ENCODE peak calls at places on chromosome 4, in five cellular contexts. L is HepG2, U is Caco-2, V is hepatocyte, X is sigmoid colon. S is an unnamed sample. For H3K36me3 and H3K4me1, the result is how much of the 10 kb centered on the place peaks cover.

GRCh38 chr4:158535130-158535614 is 13.5 kb downstream of the RXFP1 start:
- DNase-seq in X (no peak), V (peak), L (no peak), U (no peak), S (no peak)

GRCh38 chr4:154506253-154506652 is 14.7 kb upstream of the DCHS2 start:
- DNase-seq in U (no peak), L (peak), V (peak), X (no peak), S (no peak)

GRCh38 chr4:79334783-79335182 is 8.9 kb upstream of the NAA11 start:
- DNase-seq in U (no peak), X (no peak), L (no peak), V (no peak), S (no peak)

GRCh38 chr4:124863039-124863545 is 150.6 kb upstream of the ANKRD50 start:
- DNase-seq in U (no peak), L (no peak), X (no peak), V (peak), S (no peak)

GRCh38 chr4:85725727-85726170 is 250.8 kb downstream of the ARHGAP24 start:
- DNase-seq in U (no peak), L (no peak), V (peak), X (no peak), S (no peak)

GRCh38 chr4:25813705-25814104 is 49.1 kb downstream of the SEL1L3 start:
- DNase-seq in X (no peak), L (peak), U (peak), V (no peak), S (no peak)

GRCh38 chr4:80918004-80918403 is 112.5 kb upstream of the BMP3 start:
- DNase-seq in X (no peak), V (no peak), U (no peak), L (no peak), S (no peak)

GRCh38 chr4:21011106-21011505 is 310.8 kb downstream of the PACRGL start:
- DNase-seq in X (no peak), L (no peak), V (no peak), U (no peak), S (no peak)

GRCh38 chr4:7238300-7238960 is 46.1 kb downstream of the SORCS2 start:
- DNase-seq in X (no peak), V (no peak), U (no peak), L (no peak), S (no peak)

GRCh38 chr4:74364649-74365491 is at the start of gene EREG:
- DNase-seq in V (peak), X (peak), U (peak), L (no peak), S (peak)

GRCh38 chr4:128865132-128865531 is 55.6 kb downstream of the JADE1 start:
- DNase-seq in V (no peak), L (no peak), U (no peak), X (no peak), S (no peak)

GRCh38 chr4:184267673-184268573 is 50.2 kb upstream of the ENPP6 start:
- DNase-seq in V (peak), U (peak), L (peak), X (no peak), S (peak)

GRCh38 chr4:48766393-48766792 is 13.7 kb downstream of the FRYL start:
- DNase-seq in V (no peak), U (no peak), L (no peak), X (no peak), S (no peak)

GRCh38 chr4:110970642-110971041 is 347.8 kb upstream of the PITX2 start:
- DNase-seq in L (peak), X (no peak), V (peak), U (peak), S (no peak)

GRCh38 chr4:61401771-61402170 is 201.6 kb downstream of the ADGRL3 start:
- DNase-seq in U (no peak), L (no peak), V (no peak), X (no peak), S (no peak)

GRCh38 chr4:138562544-138562961 is 320.4 kb upstream of the SLC7A11 start:
- DNase-seq in L (no peak), X (no peak), U (no peak), V (no peak), S (no peak)

GRCh38 chr4:48483006-48483776 is at the start of gene SLC10A4:
- DNase-seq in L (no peak), X (no peak), V (peak), U (no peak), S (peak)

GRCh38 chr4:119626943-119627266 is 1.7 kb downstream of the PDE5A start:
- DNase-seq in U (peak), L (no peak), X (no peak), V (no peak), S (no peak)

GRCh38 chr4:73315091-73315490 is 56.5 kb upstream of the ANKRD17 start:
- DNase-seq in X (no peak), L (no peak), U (no peak), V (no peak), S (no peak)

GRCh38 chr4:8278421-8279287 is 9.1 kb downstream of the HTRA3 start:
- DNase-seq in U (no peak), V (peak), L (no peak), X (peak), S (no peak)

GRCh38 chr4:26326791-26327190 is 6.0 kb downstream of the RBPJ start:
- DNase-seq in L (no peak), X (no peak), V (no peak), U (no peak), S (no peak)

GRCh38 chr4:10643600-10644425 is 40.8 kb downstream of the CLNK start:
- DNase-seq in X (no peak), L (no peak), U (no peak), V (no peak), S (no peak)

GRCh38 chr4:124631760-124632159 is 80.8 kb downstream of the ANKRD50 start:
- DNase-seq in X (no peak), U (peak), L (no peak), V (peak), S (no peak)

GRCh38 chr4:6740347-6740746 is 24.4 kb downstream of the BLOC1S4 start:
- DNase-seq in V (no peak), L (no peak), U (no peak), X (no peak), S (no peak)

GRCh38 chr4:79526970-79527565 is 119.0 kb upstream of the GK2 start:
- DNase-seq in U (no peak), V (no peak), X (no peak), L (no peak), S (no peak)

GRCh38 chr4:146059153-146059552 is 116.4 kb upstream of the LSM6 start:
- DNase-seq in X (no peak), L (no peak), V (no peak), U (no peak), S (no peak)

GRCh38 chr4:75639124-75639695 is 8.9 kb upstream of the CDKL2 start:
- DNase-seq in U (no peak), L (no peak), X (no peak), V (no peak), S (peak)

GRCh38 chr4:13399257-13399656 is 84.9 kb downstream of the RAB28 start:
- DNase-seq in X (no peak), L (no peak), V (no peak), U (no peak), S (no peak)

GRCh38 chr4:32826169-32826568 is 2106.0 kb downstream of the PCDH7 start:
- DNase-seq in X (no peak), U (no peak), L (no peak), V (no peak), S (no peak)

GRCh38 chr4:154304679-154305078 is 186.9 kb downstream of the DCHS2 start:
- DNase-seq in X (no peak), L (no peak), U (no peak), V (no peak), S (no peak)

GRCh38 chr4:185541251-185541671 is 6.0 kb upstream of the PDLIM3 start:
- DNase-seq in L (no peak), X (peak), U (no peak), V (no peak), S (no peak)

GRCh38 chr4:156103306-156103705 is 149.6 kb upstream of the CTSO start:
- DNase-seq in U (no peak), L (no peak), V (no peak), X (no peak), S (no peak)

GRCh38 chr4:104491396-104491821 is 3.3 kb downstream of the CXXC4 start:
- DNase-seq in U (peak), L (no peak), X (peak), V (peak), S (peak)

GRCh38 chr4:110196871-110197420 is 1.5 kb downstream of the ELOVL6 start:
- DNase-seq in U (peak), V (no peak), L (no peak), X (peak), S (no peak)

GRCh38 chr4:55906999-55907398 is 41.7 kb upstream of the CEP135 start:
- DNase-seq in L (no peak), U (no peak), X (no peak), V (no peak), S (no peak)

DNA sequence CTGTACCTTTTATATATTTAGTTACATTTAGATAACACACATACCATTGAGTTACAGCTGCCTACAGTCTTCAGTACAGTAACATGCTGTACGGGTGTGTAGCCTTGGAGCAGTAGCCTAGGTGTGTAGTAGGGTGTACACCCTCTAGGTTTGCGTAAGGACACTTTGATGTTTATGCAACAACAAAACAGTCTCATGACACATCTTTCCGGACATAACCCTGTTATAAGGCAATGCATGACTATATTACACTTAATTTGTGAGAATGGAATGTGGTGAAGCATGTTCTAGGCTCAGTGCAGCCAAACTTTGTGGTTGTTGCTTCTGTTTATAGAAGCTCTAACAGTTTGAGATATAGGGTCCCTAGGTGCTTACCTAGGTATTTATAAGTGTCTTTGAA is 65.4 kb downstream of the SPRY1 start:
- DNase-seq in V (no peak), U (no peak), L (peak), X (no peak), S (no peak)
- H3K36me3 ChIP-seq in V (under half), U (under half), L (under half), X (under half), S (under half)

GRCh38 chr4:83662204-83662603 is 126.3 kb downstream of the GPAT3 start:
- DNase-seq in V (no peak), U (no peak), L (no peak), X (no peak), S (no peak)
- H3K4me1 ChIP-seq in V (under half), U (under half), L (under half), X (under half), S (under half)

DNA sequence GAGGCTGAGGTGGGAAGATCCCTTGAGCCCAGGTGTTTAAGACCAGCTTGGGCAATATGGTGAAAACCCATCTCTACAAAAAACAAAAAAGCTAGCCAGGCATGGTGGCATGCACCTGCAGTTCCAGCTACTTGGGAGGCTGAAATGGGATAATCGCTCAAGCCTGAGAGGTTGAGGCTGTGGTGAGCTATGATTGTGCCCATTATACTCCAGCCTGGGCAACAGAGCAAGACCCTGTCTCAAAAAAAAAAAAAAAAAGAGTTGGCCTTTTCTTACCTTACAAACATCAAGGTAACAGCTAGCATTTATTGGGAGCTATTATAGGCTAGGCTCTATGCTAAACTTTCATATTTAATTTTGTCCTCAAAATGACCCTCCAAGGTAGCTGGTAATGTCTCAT is 43.4 kb downstream of the PTTG2 start:
- DNase-seq in V (no peak), L (no peak), U (no peak), X (no peak), S (no peak)
- H3K36me3 ChIP-seq in V (under half), L (under half), U (under half), X (under half), S (under half)

GRCh38 chr4:98609946-98610345 is 48.5 kb downstream of the TSPAN5 start:
- DNase-seq in V (no peak), X (no peak), L (no peak), U (no peak), S (no peak)
- H3K4me1 ChIP-seq in V (under half), X (under half), L (under half), U (under half), S (under half)

DNA sequence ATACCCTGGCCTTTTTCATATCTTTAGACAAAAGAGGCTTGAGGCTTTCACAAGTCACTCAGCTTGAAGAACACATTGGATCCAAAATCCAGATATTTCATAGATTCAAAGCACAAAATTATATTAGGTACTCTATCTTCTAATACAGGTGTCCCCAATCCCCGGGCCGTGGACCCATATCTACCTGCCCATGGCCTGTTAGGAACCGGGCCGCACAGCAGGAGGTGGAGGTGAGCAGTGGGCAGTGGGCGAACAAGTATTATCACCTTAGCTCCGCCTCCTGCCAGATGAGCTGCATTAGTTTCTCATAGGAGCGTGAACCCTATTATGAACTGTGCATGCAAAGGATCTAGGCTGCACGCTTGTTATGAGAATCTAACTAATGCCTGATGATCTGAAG is 18.7 kb downstream of the YIPF7 start:
- DNase-seq in V (no peak), U (no peak), L (no peak), X (no peak), S (no peak)
- H3K36me3 ChIP-seq in V (under half), U (under half), L (under half), X (under half), S (under half)

DNA sequence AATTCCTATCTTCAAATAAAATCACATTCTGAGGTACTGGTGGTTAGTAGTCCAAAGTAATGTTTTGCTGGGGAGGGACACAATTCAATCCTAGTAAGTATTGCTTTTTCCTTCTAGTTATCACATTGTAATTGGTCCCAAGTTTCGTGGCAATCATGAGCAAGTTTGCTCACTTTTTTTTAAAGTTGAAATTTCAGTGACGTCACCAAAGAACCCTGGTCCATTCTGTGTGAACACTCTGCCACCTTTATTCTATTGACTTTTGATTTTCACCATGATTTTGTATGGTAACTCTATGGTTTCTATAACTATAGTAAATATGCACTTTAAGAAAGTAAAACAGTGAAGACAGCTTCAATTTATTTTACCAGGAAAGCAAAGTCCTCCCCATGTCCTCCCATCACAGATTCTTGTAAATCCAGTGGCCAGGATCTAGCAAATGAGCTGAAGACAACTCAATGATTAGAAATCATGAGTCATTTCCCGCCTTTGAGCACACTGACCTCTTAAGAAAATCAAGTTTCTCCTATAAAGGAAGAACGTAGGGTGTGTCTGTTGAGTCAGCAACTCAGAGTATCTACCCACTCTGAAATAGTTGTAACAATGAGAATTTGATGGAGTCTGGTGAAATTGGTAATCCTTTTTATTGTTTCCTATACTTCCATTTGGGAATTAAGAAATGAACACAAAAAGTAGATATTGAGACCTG is 1306.6 kb upstream of the PABPC4L start:
- DNase-seq in X (no peak), L (no peak), U (no peak), V (no peak), S (no peak)
- H3K4me1 ChIP-seq in X (under half), L (under half), U (under half), V (under half), S (under half)

GRCh38 chr4:112862318-112862674 is 187.2 kb upstream of the ANK2 start:
- DNase-seq in L (no peak), X (no peak), V (no peak), U (no peak), S (no peak)
- H3K36me3 ChIP-seq in L (under half), X (under half), V (under half), U (under half), S (under half)